ENCODE peak calls at places on chromosome 20, in six cellular contexts. One of them, this sample, is unnamed.

GRCh38 chr20:62737971-62738881 is 29.6 kb downstream of the NTSR1 start:
- DNase-seq in RWPE1: no peak
- DNase-seq in HTR-8/SVneo: no peak
- DNase-seq in CD4-positive, alpha-beta T cell: no peak
- DNase-seq in Calu3: no peak
- DNase-seq in iris pigment epithelial cell: no peak
- DNase-seq in this sample: no peak

GRCh38 chr20:52047811-52048302 is 143.7 kb downstream of the ZFP64 start:
- DNase-seq in CD4-positive, alpha-beta T cell: no peak
- DNase-seq in RWPE1: no peak
- DNase-seq in Calu3: peak
- DNase-seq in HTR-8/SVneo: no peak
- DNase-seq in iris pigment epithelial cell: peak
- DNase-seq in this sample: no peak

GRCh38 chr20:63939061-63939935 is 16.9 kb downstream of the UCKL1 start:
- DNase-seq in CD4-positive, alpha-beta T cell: no peak
- DNase-seq in iris pigment epithelial cell: no peak
- DNase-seq in HTR-8/SVneo: no peak
- DNase-seq in Calu3: no peak
- DNase-seq in RWPE1: no peak
- DNase-seq in this sample: no peak

GRCh38 chr20:47205577-47206123 is 150.8 kb downstream of the ZMYND8 start:
- DNase-seq in CD4-positive, alpha-beta T cell: peak
- DNase-seq in HTR-8/SVneo: peak
- DNase-seq in RWPE1: peak
- DNase-seq in iris pigment epithelial cell: peak
- DNase-seq in Calu3: peak
- DNase-seq in this sample: peak

GRCh38 chr20:44582321-44583025 is at the start of gene PKIG:
- DNase-seq in Calu3: no peak
- DNase-seq in iris pigment epithelial cell: peak
- DNase-seq in CD4-positive, alpha-beta T cell: no peak
- DNase-seq in RWPE1: no peak
- DNase-seq in HTR-8/SVneo: peak
- DNase-seq in this sample: no peak

GRCh38 chr20:44733341-44734069 is 12.2 kb upstream of the KCNK15 start:
- DNase-seq in iris pigment epithelial cell: peak
- DNase-seq in CD4-positive, alpha-beta T cell: peak
- DNase-seq in Calu3: peak
- DNase-seq in RWPE1: peak
- DNase-seq in HTR-8/SVneo: peak
- DNase-seq in this sample: peak

GRCh38 chr20:1209447-1210387 is 6.5 kb downstream of the C20orf202 start:
- DNase-seq in HTR-8/SVneo: no peak
- DNase-seq in Calu3: no peak
- DNase-seq in CD4-positive, alpha-beta T cell: no peak
- DNase-seq in RWPE1: no peak
- DNase-seq in iris pigment epithelial cell: peak
- DNase-seq in this sample: no peak

GRCh38 chr20:57426831-57427230 is 35.6 kb downstream of the RBM38 start:
- DNase-seq in iris pigment epithelial cell: no peak
- DNase-seq in RWPE1: no peak
- DNase-seq in HTR-8/SVneo: no peak
- DNase-seq in Calu3: no peak
- DNase-seq in CD4-positive, alpha-beta T cell: no peak
- DNase-seq in this sample: no peak

GRCh38 chr20:10524643-10525042 is 89.5 kb downstream of the SLX4IP start:
- DNase-seq in Calu3: no peak
- DNase-seq in HTR-8/SVneo: no peak
- DNase-seq in iris pigment epithelial cell: peak
- DNase-seq in CD4-positive, alpha-beta T cell: no peak
- DNase-seq in RWPE1: peak
- DNase-seq in this sample: no peak

GRCh38 chr20:49674383-49675352 is 39.0 kb downstream of the B4GALT5 start:
- DNase-seq in HTR-8/SVneo: peak
- DNase-seq in CD4-positive, alpha-beta T cell: no peak
- DNase-seq in iris pigment epithelial cell: peak
- DNase-seq in Calu3: no peak
- DNase-seq in RWPE1: peak
- DNase-seq in this sample: no peak

GRCh38 chr20:45904583-45905504 is 7.1 kb downstream of the PLTP start:
- DNase-seq in CD4-positive, alpha-beta T cell: no peak
- DNase-seq in Calu3: no peak
- DNase-seq in RWPE1: no peak
- DNase-seq in HTR-8/SVneo: no peak
- DNase-seq in iris pigment epithelial cell: no peak
- DNase-seq in this sample: no peak

GRCh38 chr20:32560989-32561830 is 23.9 kb downstream of the NOL4L start:
- DNase-seq in RWPE1: no peak
- DNase-seq in iris pigment epithelial cell: no peak
- DNase-seq in Calu3: no peak
- DNase-seq in CD4-positive, alpha-beta T cell: no peak
- DNase-seq in HTR-8/SVneo: no peak
- DNase-seq in this sample: no peak

GRCh38 chr20:32582659-32583580 is 2.2 kb downstream of the NOL4L start:
- DNase-seq in CD4-positive, alpha-beta T cell: peak
- DNase-seq in HTR-8/SVneo: no peak
- DNase-seq in iris pigment epithelial cell: peak
- DNase-seq in RWPE1: no peak
- DNase-seq in Calu3: no peak
- DNase-seq in this sample: peak

GRCh38 chr20:36446557-36446956 is 94.8 kb upstream of the MYL9 start:
- DNase-seq in HTR-8/SVneo: no peak
- DNase-seq in CD4-positive, alpha-beta T cell: no peak
- DNase-seq in Calu3: no peak
- DNase-seq in iris pigment epithelial cell: no peak
- DNase-seq in RWPE1: no peak
- DNase-seq in this sample: no peak

GRCh38 chr20:3560578-3560977 is 89.8 kb downstream of the ATRN start:
- DNase-seq in iris pigment epithelial cell: peak
- DNase-seq in HTR-8/SVneo: peak
- DNase-seq in Calu3: no peak
- DNase-seq in CD4-positive, alpha-beta T cell: no peak
- DNase-seq in RWPE1: peak
- DNase-seq in this sample: no peak

GRCh38 chr20:24751551-24751950 is 197.5 kb upstream of the CST7 start:
- DNase-seq in Calu3: no peak
- DNase-seq in HTR-8/SVneo: no peak
- DNase-seq in RWPE1: no peak
- DNase-seq in iris pigment epithelial cell: no peak
- DNase-seq in CD4-positive, alpha-beta T cell: no peak
- DNase-seq in this sample: no peak

GRCh38 chr20:35116258-35116657 is 23.7 kb upstream of the TRPC4AP start:
- DNase-seq in HTR-8/SVneo: no peak
- DNase-seq in RWPE1: no peak
- DNase-seq in iris pigment epithelial cell: no peak
- DNase-seq in CD4-positive, alpha-beta T cell: no peak
- DNase-seq in Calu3: no peak
- DNase-seq in this sample: peak

GRCh38 chr20:46573788-46574581 is 23.5 kb upstream of the OCSTAMP start:
- DNase-seq in Calu3: no peak
- DNase-seq in CD4-positive, alpha-beta T cell: no peak
- DNase-seq in iris pigment epithelial cell: no peak
- DNase-seq in RWPE1: no peak
- DNase-seq in HTR-8/SVneo: no peak
- DNase-seq in this sample: no peak